ENCODE peak calls at places on chromosome 22, in six cellular contexts. M, N, E, Y, Z and I are unnamed samples.

GRCh38 chr22:47207846-47208554 is 445.6 kb downstream of the TBC1D22A start:
- DNase-seq in E (no peak), Y (no peak), N (no peak), M (peak; percentile 3), Z (peak; percentile 10), I (no peak)

GRCh38 chr22:46824348-46824909 is 62.0 kb downstream of the TBC1D22A start:
- DNase-seq in N (no peak), Y (no peak), Z (no peak), E (no peak), M (no peak), I (no peak)

GRCh38 chr22:48975252-48975780 is 852.4 kb downstream of the BRD1 start:
- DNase-seq in E (no peak), M (no peak), N (peak; percentile 50), Y (no peak), Z (no peak), I (no peak)

GRCh38 chr22:45321827-45322226 is 12.1 kb downstream of the FAM118A start:
- DNase-seq in N (no peak), Y (no peak), M (no peak), E (no peak), Z (no peak), I (no peak)

GRCh38 chr22:44822479-44822878 is 70.1 kb downstream of the ARHGAP8 start:
- DNase-seq in M (no peak), E (no peak), N (no peak), Y (no peak), Z (no peak), I (no peak)

GRCh38 chr22:44701824-44702478 is at the start of gene PRR5:
- DNase-seq in E (peak; percentile 63), Z (peak; percentile 59), N (peak; percentile 72), Y (peak; percentile 77), M (peak; percentile 86), I (peak; percentile 60)

GRCh38 chr22:19955241-19956128 is 13.9 kb upstream of the TXNRD2 start:
- DNase-seq in N (no peak), Z (no peak), M (no peak), E (no peak), Y (no peak), I (no peak)

GRCh38 chr22:29129644-29130201 is 56.9 kb downstream of the KREMEN1 start:
- DNase-seq in Y (no peak), E (no peak), N (peak; percentile 43), M (no peak), Z (no peak), I (no peak)

GRCh38 chr22:46460835-46461234 is 76.6 kb downstream of the CELSR1 start:
- DNase-seq in N (no peak), Z (no peak), E (no peak), Y (no peak), M (no peak), I (no peak)

GRCh38 chr22:46991666-46992065 is 229.2 kb downstream of the TBC1D22A start:
- DNase-seq in E (no peak), Z (no peak), M (no peak), Y (no peak), N (no peak), I (no peak)

GRCh38 chr22:28829358-28830181 is 29.2 kb upstream of the XBP1 start:
- DNase-seq in Z (peak; percentile 75), Y (peak; percentile 68), N (peak; percentile 83), M (peak; percentile 76), E (peak; percentile 72), I (peak; percentile 49)

GRCh38 chr22:36435516-36436415 is 45.7 kb downstream of the TXN2 start:
- DNase-seq in E (no peak), Z (peak; percentile 71), N (no peak), M (no peak), Y (peak; percentile 81), I (no peak)

GRCh38 chr22:24191381-24191841 is 10.1 kb downstream of the SUSD2 start:
- DNase-seq in M (no peak), E (no peak), Y (peak; percentile 28), N (no peak), Z (no peak), I (peak; percentile 35)

GRCh38 chr22:35126993-35127392 is 61.0 kb downstream of the ISX start:
- DNase-seq in E (no peak), Z (no peak), Y (no peak), N (no peak), M (no peak), I (no peak)

GRCh38 chr22:46052801-46053562 is 76.0 kb upstream of the WNT7B start:
- DNase-seq in N (no peak), Z (peak; percentile 37), M (peak; percentile 45), Y (no peak), E (peak; percentile 58), I (peak; percentile 54)

GRCh38 chr22:43014062-43014875 is 680 bp downstream of the PACSIN2 start:
- DNase-seq in E (peak; percentile 29), Y (peak; percentile 56), N (no peak), Z (peak; percentile 32), M (peak; percentile 32), I (no peak)

GRCh38 chr22:42595434-42595833 is 19.2 kb downstream of the POLDIP3 start:
- DNase-seq in Z (no peak), M (no peak), E (no peak), Y (no peak), N (no peak), I (no peak)

GRCh38 chr22:38984224-38984623 is 2.1 kb downstream of the APOBEC3B start:
- DNase-seq in E (no peak), Z (no peak), M (no peak), Y (no peak), N (no peak), I (no peak)

DNA sequence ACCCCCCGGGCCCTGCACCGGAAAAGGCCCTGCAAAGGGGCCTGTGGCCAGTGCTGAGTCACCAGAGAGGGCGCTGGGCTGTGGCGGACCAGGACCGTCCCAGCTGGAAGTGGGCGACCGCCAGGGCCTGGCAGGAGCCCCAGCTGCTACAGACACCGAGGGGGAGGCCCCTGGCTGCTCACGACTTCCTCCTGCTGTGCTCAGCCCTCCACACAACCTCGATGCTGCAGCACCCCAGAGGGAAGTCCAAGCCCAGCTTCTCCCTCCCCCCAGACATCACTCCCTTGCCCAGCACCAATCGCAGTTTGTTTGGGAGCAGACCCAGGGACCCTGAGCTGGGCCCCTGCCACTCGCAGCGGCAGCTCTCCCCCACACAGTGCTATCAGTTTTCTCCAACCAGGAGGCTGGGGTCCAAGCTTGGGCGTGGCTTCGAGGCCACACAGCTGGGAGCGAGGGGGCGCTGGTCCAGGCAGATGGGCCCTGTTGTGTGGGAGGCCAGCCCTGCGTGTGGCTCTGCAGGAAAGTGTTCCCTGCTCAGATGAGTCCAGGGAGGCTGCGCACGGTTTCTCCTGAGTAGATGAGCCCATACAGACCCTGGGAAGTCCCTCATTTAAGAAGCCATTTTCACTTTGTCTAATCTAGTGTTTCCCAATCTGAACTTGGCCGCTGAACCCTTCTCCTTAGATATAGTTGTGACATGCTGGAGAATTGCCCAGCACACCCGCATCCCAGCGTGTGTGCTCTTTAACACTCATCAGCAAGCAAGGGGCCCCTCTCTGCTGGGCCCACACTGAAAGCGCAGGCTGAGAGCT is 5.6 kb upstream of the SH3BP1 start:
- DNase-seq in N (peak; percentile 88), Y (peak; percentile 86), Z (no peak), E (peak; percentile 72), M (peak; percentile 97), I (peak; percentile 85)
- TF ChIP-seq CTCF in N (no peak), Y (no peak), Z (no peak), E (peak; percentile 44), M (peak; percentile 3), I (peak; percentile 48)

DNA sequence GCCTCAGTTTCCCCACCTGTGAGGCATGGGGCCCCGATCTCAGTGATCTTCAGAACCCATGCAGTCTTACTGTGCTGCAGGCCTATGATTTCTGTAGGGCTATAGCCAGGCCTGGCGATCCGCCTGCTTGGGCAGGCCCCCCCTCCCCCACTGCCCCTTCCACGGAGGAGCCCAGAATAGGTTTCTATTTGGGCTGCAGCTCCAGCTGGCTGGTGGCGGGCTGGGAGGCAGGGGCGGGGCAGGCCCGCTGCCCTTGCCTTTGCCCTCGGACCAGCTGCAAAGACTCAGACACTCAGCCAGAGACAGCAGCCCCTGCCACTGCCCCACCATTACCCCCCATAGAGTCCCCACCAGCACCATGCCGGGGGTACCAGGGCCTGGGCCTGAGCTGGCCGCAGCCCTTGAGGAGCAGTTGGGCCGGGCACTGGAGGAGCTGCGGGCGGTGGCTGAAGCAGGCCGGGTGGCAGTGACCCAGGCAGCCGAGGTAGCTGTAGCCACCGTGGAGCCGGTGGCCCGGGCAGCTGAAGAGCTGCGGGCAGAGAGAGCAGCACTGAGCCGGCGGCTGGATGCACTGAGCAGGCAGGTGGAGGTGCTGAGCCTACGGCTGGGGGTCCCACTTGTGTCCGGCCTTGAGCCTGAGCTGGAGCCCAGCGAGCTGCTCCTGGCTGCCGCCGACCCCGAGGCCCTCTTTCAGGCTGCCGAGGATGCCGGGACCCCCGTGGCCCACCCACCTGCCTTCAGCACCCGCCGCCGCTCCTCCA is 12.2 kb downstream of the SMTN start:
- DNase-seq in N (no peak), Y (peak; percentile 24), M (peak; percentile 52), Z (no peak), E (no peak), I (peak; percentile 43)
- H3K27ac ChIP-seq in N (peak overlapping the region; percentile 95), Y (no peak overlapping the region), M (peak overlapping the region; percentile 44), Z (peak overlapping the region; percentile 20), E (no peak overlapping the region), I (peak overlapping the region; percentile 62)

GRCh38 chr22:41284465-41284864 is 1.5 kb downstream of the RANGAP1 start:
- DNase-seq in E (no peak), M (no peak), Y (no peak), N (no peak), Z (no peak), I (no peak)

GRCh38 chr22:41286639-41287091 is 678 bp upstream of the RANGAP1 start:
- DNase-seq in M (no peak), Y (no peak), N (no peak), E (no peak), Z (no peak), I (no peak)

GRCh38 chr22:41285441-41285819 is 557 bp downstream of the RANGAP1 start:
- DNase-seq in N (peak; percentile 72), M (peak; percentile 36), Y (peak; percentile 48), E (peak; percentile 78), Z (no peak), I (peak; percentile 69)

GRCh38 chr22:41288245-41288946 is 2.4 kb upstream of the RANGAP1 start:
- DNase-seq in N (no peak), Z (no peak), E (peak; percentile 80), M (no peak), Y (peak; percentile 58), I (no peak)

GRCh38 chr22:41285820-41286638 is at the start of gene RANGAP1:
- DNase-seq in Z (peak; percentile 96), E (peak; percentile 99), Y (peak; percentile 99), N (peak; percentile 96), M (peak; percentile 97), I (peak; percentile 100)
- TF ChIP-seq CTCF in Z (no peak), E (peak; percentile 28), Y (no peak), N (peak; percentile 7), M (no peak), I (peak; percentile 32)

DNA sequence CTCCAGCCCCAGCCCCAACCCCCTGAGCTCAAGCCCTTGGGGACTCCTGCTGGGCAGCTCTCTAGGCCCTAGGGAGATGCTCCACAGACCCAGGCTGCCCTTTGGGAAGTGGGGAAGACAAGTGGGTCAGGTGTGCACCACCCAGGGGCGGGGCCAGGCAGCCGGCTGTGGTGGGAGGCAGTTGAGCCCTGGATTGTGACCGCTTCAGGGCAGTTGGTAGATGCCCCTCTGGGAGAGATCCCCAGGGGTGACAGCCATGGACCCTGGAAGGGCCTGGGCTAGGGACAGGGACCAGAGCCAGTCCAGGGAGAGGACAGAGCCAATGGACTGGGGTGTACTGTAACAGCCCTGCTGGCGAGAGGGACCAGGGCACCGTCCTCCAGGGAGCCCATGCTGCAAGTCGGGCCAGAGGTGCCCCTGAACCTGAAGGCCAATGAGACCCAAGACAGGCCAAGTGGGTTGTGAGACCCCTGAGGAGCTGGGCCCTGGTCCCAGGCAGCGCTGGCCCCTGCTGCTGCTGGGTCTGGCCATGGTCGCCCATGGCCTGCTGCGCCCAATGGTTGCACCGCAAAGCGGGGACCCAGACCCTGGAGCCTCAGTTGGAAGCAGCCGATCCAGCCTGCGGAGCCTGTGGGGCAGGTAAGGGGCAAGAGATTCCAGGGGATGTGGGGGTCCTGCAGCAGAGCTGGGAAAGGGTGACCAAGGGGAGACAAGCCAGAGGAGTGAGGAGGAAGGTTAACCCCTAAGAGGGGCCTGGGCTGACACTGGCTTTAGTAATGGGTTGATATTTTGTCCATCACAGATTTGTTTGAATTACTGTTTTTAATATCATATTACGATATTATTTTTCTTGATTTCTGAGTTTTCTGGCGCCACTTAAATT is at the start of gene IGLL5:
- DNase-seq in Y (no peak), N (no peak), M (no peak), E (no peak), Z (peak; percentile 7), I (no peak)
- H3K27ac ChIP-seq in Y (no peak within 1 kb of the TSS), N (no peak within 1 kb of the TSS), M (no peak within 1 kb of the TSS), E (no peak within 1 kb of the TSS), Z (no peak within 1 kb of the TSS), I (no peak within 1 kb of the TSS)